ENCODE peak calls at places on chromosomes 3 and 15, in six cellular contexts. R is Peyer's patch; W is heart right ventricle; T is esophagus squamous epithelium; S is CD4-positive, alpha-beta T cell; M is MM.1S. N is an unnamed sample.

GRCh38 chr3:195102609-195103467 is 168.1 kb downstream of the XXYLT1 start:
- DNase-seq in M (no peak), T (no peak), R (no peak), W (peak), S (no peak), N (no peak)

GRCh38 chr3:45553469-45553974 is 41.0 kb upstream of the LIMD1 start:
- DNase-seq in R (peak), W (peak), M (peak), T (no peak), S (no peak), N (peak)

GRCh38 chr3:13532085-13532484 is 16.8 kb upstream of the FBLN2 start:
- DNase-seq in R (no peak), S (no peak), T (no peak), M (no peak), W (no peak), N (no peak)

GRCh38 chr3:5226783-5227182 is 39.3 kb downstream of the EDEM1 start:
- DNase-seq in R (no peak), W (no peak), T (no peak), S (no peak), M (peak), N (no peak)

GRCh38 chr15:85417276-85417675 is 36.9 kb downstream of the AKAP13 start:
- DNase-seq in S (no peak), W (no peak), M (no peak), T (no peak), R (no peak), N (no peak)

GRCh38 chr15:83747050-83747717 is 93.3 kb downstream of the ADAMTSL3 start:
- DNase-seq in T (no peak), M (peak), R (no peak), W (peak), S (no peak), N (no peak)

GRCh38 chr3:131526801-131527347 is 24.1 kb upstream of the MRPL3 start:
- DNase-seq in W (peak), M (no peak), R (no peak), T (no peak), S (no peak), N (no peak)

GRCh38 chr3:74515451-74515850 is 99.0 kb downstream of the CNTN3 start:
- DNase-seq in R (no peak), W (no peak), T (no peak), S (no peak), M (no peak), N (no peak)

GRCh38 chr3:53188720-53189119 is 27.7 kb downstream of the PRKCD start:
- DNase-seq in W (no peak), M (no peak), T (no peak), R (no peak), S (no peak), N (peak)

GRCh38 chr3:53939081-53939582 is 47.5 kb upstream of the SELENOK start:
- DNase-seq in M (no peak), R (no peak), W (no peak), S (no peak), T (no peak), N (no peak)

GRCh38 chr3:173529062-173529711 is 131.6 kb downstream of the NLGN1 start:
- DNase-seq in R (no peak), T (no peak), M (peak), S (no peak), W (no peak), N (no peak)

GRCh38 chr3:164791263-164791662 is 287.0 kb downstream of the SI start:
- DNase-seq in M (no peak), R (no peak), T (no peak), S (no peak), W (no peak), N (no peak)

GRCh38 chr3:13301295-13301987 is 118.7 kb downstream of the NUP210 start:
- DNase-seq in M (no peak), R (no peak), T (no peak), S (no peak), W (no peak), N (peak)

GRCh38 chr15:39623550-39623931 is 42.7 kb downstream of the THBS1 start:
- DNase-seq in M (peak), R (peak), S (peak), W (no peak), T (no peak), N (no peak)

GRCh38 chr15:51688863-51689262 is 7.6 kb downstream of the SCG3 start:
- DNase-seq in W (no peak), S (no peak), M (no peak), R (no peak), T (no peak), N (no peak)

GRCh38 chr3:140857993-140858392 is 83.6 kb upstream of the SLC25A36 start:
- DNase-seq in T (no peak), S (no peak), W (no peak), R (no peak), M (no peak), N (no peak)

GRCh38 chr3:140859592-140860336 is 81.9 kb upstream of the SLC25A36 start:
- DNase-seq in W (no peak), S (no peak), M (peak), R (no peak), T (no peak), N (no peak)

DNA sequence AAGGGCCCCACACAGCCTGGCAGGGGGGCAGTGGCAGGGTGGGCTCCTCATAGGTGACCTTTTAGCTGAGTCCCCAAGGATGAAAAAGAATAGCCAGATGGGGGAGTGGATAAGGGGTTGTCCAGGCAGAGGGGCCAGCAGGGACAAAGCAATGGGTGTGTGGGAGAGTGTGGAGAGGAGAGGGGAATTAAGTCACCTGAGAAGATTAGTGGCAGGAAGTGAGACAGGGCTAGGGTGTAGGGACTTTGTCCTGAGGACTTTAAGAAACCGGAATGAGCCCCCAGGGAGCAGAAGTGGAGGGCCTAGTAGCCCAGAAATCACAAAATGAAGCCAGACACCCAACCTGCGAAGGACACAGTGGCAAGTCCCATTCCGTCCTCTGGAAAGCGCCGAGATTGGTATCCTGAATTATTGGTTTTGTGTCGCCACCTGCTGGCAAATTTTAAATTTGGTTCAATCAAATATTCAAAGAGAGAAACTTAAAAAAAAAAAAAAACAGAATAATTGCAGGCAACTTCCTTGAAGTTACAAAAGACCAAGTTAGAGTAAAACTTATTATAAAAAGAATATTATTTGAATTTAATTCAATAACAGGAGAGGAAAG is 78.1 kb upstream of the SLC25A36 start:
- DNase-seq in S (no peak), R (peak), T (no peak), M (peak), W (peak), N (no peak)
- TF ChIP-seq CTCF in S (peak), R (peak), T (peak), M (peak), W (peak), N (peak)

DNA sequence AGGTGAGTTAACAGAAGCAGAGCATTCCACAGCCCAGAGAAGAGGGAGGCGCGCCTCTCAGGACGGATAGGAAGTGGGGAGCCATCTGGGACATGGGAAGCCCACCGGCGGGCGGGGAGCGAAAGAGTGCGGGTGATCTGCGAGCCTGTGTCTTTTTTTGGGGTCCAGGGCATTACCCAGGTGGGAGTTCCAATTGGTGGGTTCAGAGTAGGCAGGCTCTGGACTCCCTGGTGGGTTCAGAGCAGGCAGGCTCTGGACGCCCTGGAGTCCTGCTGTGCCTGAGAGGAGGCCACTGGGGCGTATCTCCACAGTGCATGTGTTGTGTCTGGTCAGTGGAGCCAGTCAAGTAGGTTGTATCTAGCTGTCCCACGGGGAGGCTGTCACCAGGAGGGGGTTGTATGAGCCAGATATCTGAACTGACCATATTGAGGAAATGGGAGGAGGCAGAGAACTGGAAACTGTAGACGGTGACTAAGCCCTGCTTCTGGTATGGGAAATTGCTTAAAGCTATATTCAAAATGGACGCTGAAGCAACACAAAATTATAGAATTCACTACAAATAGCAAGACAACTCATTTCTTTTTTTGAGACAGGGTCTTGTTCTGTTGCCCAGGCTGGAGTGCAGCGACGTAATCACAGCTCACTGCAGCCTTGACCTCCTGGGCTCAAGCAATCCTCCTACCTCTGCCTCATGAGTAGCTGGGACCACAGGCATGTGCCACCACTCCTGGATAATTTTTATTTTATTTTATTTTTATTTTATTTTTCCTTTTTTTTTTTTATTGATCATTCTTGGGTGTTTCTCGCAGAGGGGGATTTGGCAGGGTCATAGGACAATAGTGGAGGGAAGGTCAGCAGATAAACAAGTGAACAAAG is 34.5 kb upstream of the CHST2 start:
- DNase-seq in T (no peak), W (no peak), S (no peak), M (no peak), R (no peak), N (peak)
- TF ChIP-seq CTCF in T (peak), W (no peak), S (no peak), M (no peak), R (no peak), N (no peak)

DNA sequence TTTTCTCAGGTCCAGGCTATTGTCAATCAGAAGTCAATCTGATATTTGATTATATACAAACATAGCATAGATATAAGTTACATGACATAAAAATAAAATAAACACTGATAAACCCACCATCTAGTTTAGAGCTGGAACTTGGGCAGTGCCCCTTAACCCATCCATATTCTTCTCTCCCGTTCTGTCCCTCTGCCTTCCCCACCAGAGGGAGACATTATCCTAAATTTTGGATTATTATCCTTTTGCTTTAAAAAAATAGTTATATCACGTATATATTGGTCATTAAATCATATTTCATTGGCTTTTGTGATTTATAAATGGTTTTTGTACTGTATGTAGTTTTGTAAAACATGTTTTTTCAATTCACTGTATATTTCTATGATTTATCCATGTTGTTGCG is 107.9 kb downstream of the GMPS start:
- DNase-seq in W (no peak), R (no peak), M (no peak), S (no peak), T (no peak), N (no peak)
- TF ChIP-seq CTCF in W (no peak), R (no peak), M (peak), S (no peak), T (no peak), N (no peak)

DNA sequence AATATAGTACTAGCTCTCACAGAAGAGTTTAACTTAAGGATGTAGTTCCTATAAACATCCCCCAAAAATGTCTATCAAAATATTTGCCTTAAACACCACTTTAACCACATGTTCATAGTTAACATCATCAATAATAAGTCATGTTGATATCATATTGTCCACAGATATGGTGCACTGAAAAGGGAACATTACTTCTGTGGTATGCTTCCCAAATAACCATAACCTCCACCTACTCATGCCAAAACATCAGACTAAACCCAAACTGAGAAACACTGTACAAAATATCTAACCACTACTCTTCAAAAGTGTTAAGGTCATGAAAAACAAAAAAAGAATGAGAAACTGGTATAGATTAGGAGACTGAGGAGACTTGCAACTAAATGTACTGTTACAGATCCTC is 32.9 kb downstream of the SLC4A7 start:
- DNase-seq in R (no peak), T (no peak), W (no peak), M (no peak), S (no peak), N (no peak)
- TF ChIP-seq CTCF in R (no peak), T (no peak), W (no peak), M (no peak), S (no peak), N (no peak)

N was measured in CD14-positive monocyte.